ENCODE peak calls at places on chromosomes 11 and 22, in six cellular contexts. I is GM12891, Q is GM12878, D is H1, L is HepG2, X is K562. N is an unnamed sample.
A peak's percentile ranks its signal among the peaks of the same experiment; 100 is the strongest.

GRCh38 chr11:23284626-23285025 is 424.4 kb upstream of the CCDC179 start:
- DNase-seq in I (no peak), Q (no peak), D (no peak), L (no peak), X (no peak), N (no peak)

GRCh38 chr22:26763633-26764295 is 106.4 kb downstream of the MIAT start:
- DNase-seq in I (no peak), Q (no peak), D (no peak), L (peak; percentile 43), X (no peak), N (no peak)

GRCh38 chr22:27842236-27842993 is 40.9 kb upstream of the MN1 start:
- DNase-seq in I (no peak), Q (no peak), D (no peak), L (no peak), X (no peak), N (no peak)

GRCh38 chr11:121578216-121579063 is 125.7 kb upstream of the SORL1-AS1 start:
- DNase-seq in I (no peak), Q (no peak), D (no peak), L (no peak), X (no peak), N (no peak)

GRCh38 chr11:26319906-26320305 is 12.0 kb upstream of the ANO3 start:
- DNase-seq in I (no peak), Q (no peak), D (no peak), L (no peak), X (no peak), N (no peak)

GRCh38 chr22:21000215-21000986 is 1.5 kb downstream of the THAP7 start:
- DNase-seq in I (no peak), Q (no peak), D (no peak), L (no peak), X (no peak), N (no peak)

GRCh38 chr22:49923445-49923844 is 5.0 kb downstream of the CRELD2 start:
- DNase-seq in I (no peak), Q (no peak), D (no peak), L (no peak), X (no peak), N (no peak)

GRCh38 chr11:104136861-104137260 is 27.1 kb downstream of the PDGFD start:
- DNase-seq in I (no peak), Q (no peak), D (no peak), L (no peak), X (no peak), N (no peak)

GRCh38 chr11:111388431-111388830 is 9.4 kb upstream of the POU2AF1 start:
- DNase-seq in I (no peak), Q (no peak), D (no peak), L (no peak), X (no peak), N (no peak)

GRCh38 chr22:21761086-21761485 is 25.5 kb upstream of the YPEL1 start:
- DNase-seq in I (no peak), Q (no peak), D (no peak), L (no peak), X (no peak), N (no peak)

GRCh38 chr11:22246992-22247391 is 54.1 kb downstream of the ANO5 start:
- DNase-seq in I (no peak), Q (no peak), D (no peak), L (no peak), X (no peak), N (no peak)

GRCh38 chr11:44457862-44458261 is 107.6 kb upstream of the CD82 start:
- DNase-seq in I (no peak), Q (no peak), D (no peak), L (no peak), X (no peak), N (no peak)

GRCh38 chr11:76641905-76642304 is 28.6 kb downstream of the LRRC32 start:
- DNase-seq in I (no peak), Q (no peak), D (no peak), L (no peak), X (no peak), N (no peak)

DNA sequence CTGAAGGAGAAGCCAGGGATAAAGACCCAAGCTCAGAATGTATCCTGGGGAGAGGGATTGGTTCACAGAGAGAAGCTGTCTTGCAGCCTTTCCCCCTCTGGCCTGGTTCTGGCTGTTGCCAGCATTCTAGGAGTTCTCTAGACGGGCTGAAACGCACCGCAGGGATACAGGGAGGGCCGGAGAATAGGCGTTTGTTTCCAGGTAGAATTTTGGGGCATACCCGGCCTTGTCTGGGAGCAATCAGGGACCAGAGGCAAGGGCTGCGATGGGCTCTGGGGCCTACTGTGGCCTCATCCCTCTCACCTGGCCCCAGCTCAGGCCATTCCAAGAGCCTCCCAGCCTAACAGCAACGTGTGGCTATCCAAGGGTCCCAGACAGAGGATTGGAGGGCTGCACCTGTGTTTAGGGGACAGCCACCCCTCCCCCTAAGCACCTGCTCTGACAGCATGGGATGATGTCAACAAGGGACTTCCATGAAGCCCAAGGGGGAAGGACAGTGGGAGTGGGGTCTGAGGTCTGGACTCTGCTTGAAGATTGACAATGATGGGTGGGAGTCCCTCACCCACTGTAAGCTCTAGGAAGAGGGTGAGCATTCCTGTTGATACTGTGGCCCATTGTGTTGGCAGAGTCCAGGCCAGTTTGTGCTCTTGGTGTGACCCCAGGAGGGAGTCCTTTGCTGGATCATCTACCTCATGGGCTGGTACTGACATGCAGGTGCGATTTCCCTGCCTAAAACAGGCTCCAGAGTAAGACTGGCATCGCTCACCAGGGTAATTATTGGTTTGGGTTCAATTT is 46.9 kb downstream of the EIF3F start:
- DNase-seq in I (no peak), Q (no peak), D (peak; percentile 41), L (no peak), X (no peak), N (no peak)
- TF ChIP-seq TAF1 in I (no peak), Q (no peak), D (no peak), L (no peak), X (no peak), N (no peak)

GRCh38 chr11:9787981-9788521 is 124.2 kb downstream of the SWAP70 start:
- DNase-seq in I (no peak), Q (no peak), D (no peak), L (no peak), X (no peak), N (no peak)
- TF ChIP-seq POLR2AphosphoS5 in I (no peak), Q (no peak), D (no peak), L (no peak), X (no peak), N (no peak)

DNA sequence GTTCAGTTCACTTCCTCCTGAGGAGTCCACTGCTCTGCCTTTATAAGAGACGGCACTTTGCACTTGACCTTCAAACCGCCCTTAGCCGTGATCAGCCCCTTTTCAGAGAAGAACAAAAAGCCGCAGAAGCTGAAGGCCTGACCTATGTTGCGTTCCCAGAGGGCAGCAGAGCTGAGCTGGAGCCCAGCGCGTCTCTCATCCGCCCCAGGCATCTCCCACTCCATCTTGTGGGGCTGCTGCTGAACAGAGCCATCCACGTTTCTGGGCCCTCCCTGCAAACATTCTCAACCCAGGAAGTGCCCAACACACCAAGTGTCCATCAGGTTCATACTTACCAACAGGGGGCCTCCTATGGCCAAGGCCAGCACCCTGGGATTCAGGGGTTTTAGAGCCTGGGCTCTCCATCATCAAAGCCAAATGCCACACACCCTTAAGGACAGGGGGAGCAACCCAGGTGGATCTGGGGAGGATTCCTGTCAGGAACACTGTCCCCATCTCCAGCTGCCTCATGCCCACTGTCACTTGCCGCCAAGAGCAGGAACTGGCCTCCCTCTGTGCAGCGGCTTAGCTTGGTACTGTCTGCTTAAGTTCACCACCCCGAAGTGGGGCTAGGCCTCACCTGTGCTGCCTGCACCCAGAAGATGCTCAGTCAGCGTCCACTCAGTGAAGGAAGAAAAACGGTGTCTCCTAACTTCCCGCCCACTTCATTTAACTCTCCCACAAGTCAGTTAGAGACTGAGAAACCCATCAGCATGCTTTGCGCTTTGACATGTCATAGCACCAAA is 16.0 kb upstream of the EFCAB6 start:
- DNase-seq in I (peak; percentile 5), Q (no peak), D (no peak), L (no peak), X (no peak), N (no peak)
- TF ChIP-seq POLR2A in I (no peak), Q (no peak), D (no peak), L (no peak), X (no peak), N (no peak)

DNA sequence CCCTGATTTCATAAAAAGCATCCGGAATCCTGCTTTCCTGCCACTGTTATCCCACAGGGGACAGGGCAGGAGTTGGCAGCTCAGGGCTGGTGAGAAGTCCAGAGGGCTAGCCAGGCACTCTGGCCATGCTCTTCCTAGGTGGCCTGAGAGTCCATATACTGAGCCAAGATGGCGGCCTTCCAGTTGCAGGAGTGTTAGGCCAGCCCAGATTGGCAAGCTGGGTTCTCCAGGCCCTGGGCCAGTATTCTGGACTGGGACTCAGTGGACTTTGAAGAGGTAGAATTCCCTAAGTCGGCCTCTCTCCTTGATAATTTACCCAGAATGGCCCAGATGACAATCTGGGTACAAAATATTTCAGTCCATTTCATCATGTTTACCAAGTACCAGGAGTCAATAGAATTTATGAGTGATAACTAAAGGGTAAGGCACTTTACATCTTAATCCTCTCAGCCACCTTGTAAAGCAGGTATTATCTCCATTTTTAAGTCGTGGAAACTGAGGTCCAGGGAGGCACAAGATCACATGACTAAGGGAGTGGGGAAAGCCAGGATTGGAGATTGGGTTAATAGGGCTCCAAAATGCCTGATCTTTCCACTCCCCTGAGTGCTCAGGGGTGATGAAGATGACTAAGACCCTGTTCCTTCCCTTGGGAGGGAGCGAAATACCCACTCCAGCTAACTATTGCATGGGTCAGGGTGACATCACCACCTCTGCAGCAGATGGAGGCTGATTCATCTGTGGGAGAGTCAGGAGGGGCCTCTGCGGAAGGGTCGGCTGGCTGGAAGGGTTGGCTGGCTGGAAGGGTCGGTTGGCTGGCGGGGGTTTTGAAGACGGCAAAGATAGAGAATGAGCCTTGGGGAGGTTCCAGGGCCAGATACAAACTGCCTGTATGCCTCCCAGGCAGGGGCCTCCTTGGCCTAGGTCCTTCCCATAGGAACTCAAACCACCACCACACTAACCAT is 1.2 kb upstream of the MICALL1 start:
- DNase-seq in I (no peak), Q (no peak), D (peak; percentile 67), L (peak; percentile 58), X (peak; percentile 53), N (no peak)
- TF ChIP-seq TAF1 in I (no peak), Q (no peak), D (no peak), L (no peak), X (peak; percentile 30), N (no peak)

DNA sequence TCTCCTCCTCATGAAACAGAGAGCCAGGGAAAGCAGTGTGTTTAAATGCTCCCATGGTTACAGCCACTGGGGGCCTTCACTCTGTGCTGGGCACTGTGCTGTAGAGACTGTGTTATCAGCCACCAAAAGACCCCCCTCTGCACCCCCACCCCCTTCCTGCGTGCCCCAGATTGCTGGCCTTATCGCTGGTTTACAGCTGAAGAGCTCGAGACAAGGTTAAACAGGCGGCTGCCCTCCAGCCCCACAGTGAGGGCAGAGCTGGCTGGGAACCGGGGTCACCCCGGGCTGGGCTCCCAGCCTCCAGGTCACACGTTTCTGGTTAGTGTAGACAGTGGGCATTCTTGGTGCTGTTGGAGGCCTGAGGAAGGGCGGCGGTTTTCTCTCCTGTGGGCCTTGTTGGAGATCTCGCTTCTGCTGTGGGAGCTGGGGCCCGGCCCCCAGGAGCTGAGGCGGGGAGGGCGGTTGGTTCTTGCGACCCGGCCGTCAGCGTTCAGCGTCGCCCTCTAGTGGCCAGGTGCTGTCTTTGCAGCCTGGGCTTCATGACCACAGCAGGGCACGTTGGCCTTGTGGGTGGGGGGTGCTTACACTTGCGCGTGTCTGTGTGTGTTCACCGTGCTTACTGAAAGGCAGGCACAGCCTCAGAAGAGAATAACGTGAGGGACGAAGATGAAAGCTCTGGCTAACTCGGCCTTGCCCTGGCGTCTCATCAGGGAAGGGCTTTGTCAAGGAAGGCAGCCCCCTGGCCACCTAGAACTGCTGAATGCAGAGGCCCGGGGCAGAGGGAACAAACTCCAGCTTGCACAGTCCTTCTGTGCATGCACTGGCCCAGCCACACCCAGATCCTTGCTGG is 40.8 kb downstream of the TBC1D22A start:
- DNase-seq in I (peak; percentile 82), Q (no peak), D (peak; percentile 86), L (peak; percentile 47), X (peak; percentile 77), N (peak; percentile 83)
- TF ChIP-seq POLR2AphosphoS5 in I (no peak), Q (no peak), D (no peak), L (no peak), X (no peak), N (no peak)

N was measured in GM12892.